ENCODE peak calls at places on chromosomes 16 and 17, in five cellular contexts. Q is stomach, I is EH, A is epithelial cell of prostate, W is T-cell. Y is an unnamed sample.

GRCh38 chr16:86584071-86584685 is 5.8 kb downstream of the FOXL1 start:
- DNase-seq in Q (no peak), I (peak; percentile 65), A (no peak), W (no peak), Y (no peak)

GRCh38 chr16:10242076-10242475 is 59.8 kb upstream of the GRIN2A start:
- DNase-seq in Q (no peak), I (no peak), A (no peak), W (no peak), Y (no peak)

GRCh38 chr16:88782454-88783390 is 2.3 kb downstream of the PIEZO1 start:
- DNase-seq in Q (no peak), I (peak; percentile 78), A (peak; percentile 60), W (no peak), Y (no peak)

GRCh38 chr17:38740806-38741205 is 7.3 kb downstream of the PCGF2 start:
- DNase-seq in Q (no peak), I (no peak), A (no peak), W (no peak), Y (no peak)

GRCh38 chr17:36550491-36551417 is 6.0 kb downstream of the GGNBP2 start:
- DNase-seq in Q (no peak), I (no peak), A (no peak), W (no peak), Y (no peak)

GRCh38 chr17:42281571-42282096 is 5.4 kb upstream of the STAT5B start:
- DNase-seq in Q (peak; percentile 24), I (no peak), A (no peak), W (no peak), Y (no peak)

GRCh38 chr16:23134274-23134673 is 15.0 kb downstream of the USP31 start:
- DNase-seq in Q (no peak), I (no peak), A (no peak), W (no peak), Y (no peak)

GRCh38 chr17:50922107-50922506 is 56.0 kb upstream of the TOB1 start:
- DNase-seq in Q (no peak), I (peak; percentile 78), A (peak; percentile 51), W (no peak), Y (no peak)

GRCh38 chr17:3985800-3986199 is 21.6 kb upstream of the ATP2A3 start:
- DNase-seq in Q (no peak), I (no peak), A (no peak), W (no peak), Y (no peak)

GRCh38 chr16:55487048-55487803 is 8.2 kb downstream of the MMP2 start:
- DNase-seq in Q (no peak), I (peak; percentile 90), A (no peak), W (no peak), Y (no peak)

GRCh38 chr16:86590501-86591144 is 12.3 kb downstream of the FOXL1 start:
- DNase-seq in Q (no peak), I (peak; percentile 92), A (peak; percentile 78), W (no peak), Y (no peak)

GRCh38 chr17:65634533-65634932 is 73.1 kb upstream of the AXIN2 start:
- DNase-seq in Q (peak; percentile 46), I (no peak), A (no peak), W (no peak), Y (no peak)

GRCh38 chr16:30335598-30336474 is 19.3 kb downstream of the CD2BP2 start:
- DNase-seq in Q (no peak), I (peak; percentile 47), A (no peak), W (peak; percentile 14), Y (peak; percentile 72)

GRCh38 chr16:6600167-6600566 is 732.5 kb upstream of the RBFOX1 start:
- DNase-seq in Q (no peak), I (no peak), A (no peak), W (no peak), Y (no peak)

GRCh38 chr16:89120921-89121351 is 27.3 kb downstream of the ACSF3 start:
- DNase-seq in Q (no peak), I (no peak), A (no peak), W (no peak), Y (no peak)

GRCh38 chr16:5065813-5066212 is at the start of gene C16orf89:
- DNase-seq in Q (peak; percentile 48), I (no peak), A (no peak), W (no peak), Y (no peak)

GRCh38 chr17:8057691-8058114 is 18.8 kb downstream of the ALOX15B start:
- DNase-seq in Q (peak; percentile 64), I (peak; percentile 77), A (no peak), W (peak; percentile 41), Y (peak; percentile 68)

GRCh38 chr16:22297871-22298733 is 893 bp downstream of the POLR3E start:
- DNase-seq in Q (peak; percentile 50), I (peak; percentile 96), A (peak; percentile 89), W (peak; percentile 86), Y (peak; percentile 89)

GRCh38 chr16:50268352-50268751 is 2.0 kb downstream of the ADCY7 start:
- DNase-seq in Q (no peak), I (no peak), A (no peak), W (no peak), Y (no peak)

GRCh38 chr16:84842516-84843148 is 22.8 kb downstream of the CRISPLD2 start:
- DNase-seq in Q (no peak), I (no peak), A (no peak), W (no peak), Y (no peak)

GRCh38 chr16:55643161-55643970 is 12.4 kb upstream of the SLC6A2 start:
- DNase-seq in Q (peak; percentile 59), I (peak; percentile 33), A (no peak), W (no peak), Y (no peak)

GRCh38 chr17:47427985-47428384 is 102.9 kb upstream of the NPEPPS start:
- DNase-seq in Q (no peak), I (no peak), A (no peak), W (no peak), Y (no peak)

GRCh38 chr17:36840796-36841195 is 96.5 kb upstream of the LHX1 start:
- DNase-seq in Q (no peak), I (no peak), A (no peak), W (no peak), Y (no peak)

GRCh38 chr17:44914148-44914547 is 1.2 kb downstream of the GFAP start:
- DNase-seq in Q (no peak), I (no peak), A (no peak), W (no peak), Y (no peak)

GRCh38 chr17:32127156-32127897 is 15.0 kb upstream of the RHOT1 start:
- DNase-seq in Q (peak; percentile 85), I (peak; percentile 83), A (peak; percentile 71), W (peak; percentile 75), Y (peak; percentile 73)

GRCh38 chr16:53219795-53220194 is 165.0 kb downstream of the CHD9 start:
- DNase-seq in Q (no peak), I (peak; percentile 67), A (no peak), W (no peak), Y (no peak)

GRCh38 chr17:78407387-78407990 is 29.0 kb downstream of the PGS1 start:
- DNase-seq in Q (no peak), I (no peak), A (no peak), W (no peak), Y (no peak)

GRCh38 chr17:36777118-36777517 is 160.2 kb upstream of the LHX1 start:
- DNase-seq in Q (no peak), I (peak; percentile 11), A (no peak), W (no peak), Y (no peak)

GRCh38 chr16:11094075-11094593 is 149.8 kb downstream of the CLEC16A start:
- DNase-seq in Q (no peak), I (peak; percentile 46), A (no peak), W (no peak), Y (no peak)

Y was measured in naive thymus-derived CD8-positive, alpha-beta T cell.